ENCODE peak calls at places on chromosomes 5 and 9, in seven cellular contexts. W is activated T-helper 2 cell treated with anti-CD3 and anti-CD28 coated beads, Interferon-gamma antibody, Interleukin-2, Interleukin-4, amounts not matched to agents 10 μg/mL and 5 μg/mL and 100 μg/mL, durations not matched to agents 14 hours and 24 hours and 36 hours; T is T-helper 2 cell; B is heart right ventricle; M is cardiac fibroblast; U is A549; N is putamen. O is an unnamed sample.

GRCh38 chr5:74361406-74362358 is 278.8 kb downstream of the ENC1 start:
- DNase-seq in T (no peak), B (no peak), M (no peak), N (no peak), U (no peak), W (no peak), O (no peak)

GRCh38 chr9:118455781-118456180 is 751.6 kb downstream of the TLR4 start:
- DNase-seq in W (no peak), N (no peak), M (no peak), B (no peak), U (no peak), T (no peak), O (no peak)

GRCh38 chr9:13380903-13381302 is 101.4 kb upstream of the MPDZ start:
- DNase-seq in B (no peak), T (no peak), N (no peak), U (no peak), W (no peak), M (no peak), O (no peak)

GRCh38 chr5:88552406-88552805 is 283.8 kb upstream of the TMEM161B start:
- DNase-seq in W (no peak), T (no peak), U (no peak), N (no peak), B (no peak), M (no peak), O (no peak)

GRCh38 chr5:171493646-171494393 is 74.4 kb downstream of the FGF18 start:
- DNase-seq in U (no peak), B (no peak), M (no peak), T (no peak), W (no peak), N (no peak), O (no peak)

GRCh38 chr5:26329562-26330189 is 708.7 kb downstream of the CDH9 start:
- DNase-seq in T (no peak), U (no peak), W (no peak), B (no peak), M (no peak), N (peak), O (peak)

GRCh38 chr9:34988218-34989055 is 1.1 kb upstream of the DNAJB5 start:
- DNase-seq in B (peak), W (peak), M (no peak), U (no peak), T (no peak), N (peak), O (no peak)

GRCh38 chr9:111839981-111840380 is 45.2 kb upstream of the SHOC1 start:
- DNase-seq in B (no peak), T (no peak), W (no peak), U (no peak), M (peak), N (no peak), O (peak)

GRCh38 chr9:36862206-36863145 is 171.6 kb downstream of the PAX5 start:
- DNase-seq in W (no peak), N (peak), T (no peak), U (peak), B (no peak), M (peak), O (peak)

GRCh38 chr5:50963647-50964584 is 297.5 kb downstream of the PARP8 start:
- DNase-seq in B (no peak), U (no peak), N (no peak), T (no peak), W (no peak), M (no peak), O (no peak)

GRCh38 chr9:35398651-35399335 is 91.1 kb upstream of the RUSC2 start:
- DNase-seq in U (no peak), M (no peak), W (no peak), N (no peak), B (no peak), T (no peak), O (no peak)

GRCh38 chr9:13728121-13728520 is 448.6 kb upstream of the MPDZ start:
- DNase-seq in U (no peak), W (no peak), B (no peak), M (no peak), T (no peak), N (peak), O (no peak)

GRCh38 chr9:99104459-99105151 is at the start of gene TGFBR1:
- DNase-seq in W (peak), B (peak), N (peak), M (peak), T (peak), U (peak), O (peak)

GRCh38 chr5:88727705-88728313 is 155.2 kb downstream of the MEF2C start:
- DNase-seq in M (peak), B (no peak), N (no peak), T (no peak), W (no peak), U (no peak), O (peak)

GRCh38 chr5:123951204-123951977 is 439.4 kb downstream of the CSNK1G3 start:
- DNase-seq in W (no peak), B (no peak), T (no peak), U (no peak), N (no peak), M (peak), O (peak)

GRCh38 chr9:33852216-33852826 is 35.4 kb downstream of the UBE2R2 start:
- DNase-seq in U (peak), M (peak), T (peak), B (peak), W (no peak), N (peak), O (peak)